ENCODE peak calls at places on chromosomes 7 and 10, in five cellular contexts. One of them, this sample, is unnamed.

GRCh38 chr10:129814681-129815646 is 149.1 kb downstream of the EBF3 start:
- DNase-seq in lower leg skin: no peak
- DNase-seq in AG09309: no peak
- DNase-seq in tibial artery: no peak
- DNase-seq in cardiac fibroblast: no peak
- DNase-seq in this sample: no peak

GRCh38 chr7:39085590-39086049 is 107.9 kb downstream of the POU6F2 start:
- DNase-seq in AG09309: no peak
- DNase-seq in lower leg skin: no peak
- DNase-seq in cardiac fibroblast: peak
- DNase-seq in tibial artery: no peak
- DNase-seq in this sample: no peak

GRCh38 chr7:54426406-54426805 is 115.8 kb upstream of the VSTM2A start:
- DNase-seq in tibial artery: no peak
- DNase-seq in lower leg skin: no peak
- DNase-seq in AG09309: no peak
- DNase-seq in cardiac fibroblast: no peak
- DNase-seq in this sample: no peak

GRCh38 chr7:20064974-20065862 is 152.0 kb downstream of the MACC1 start:
- DNase-seq in lower leg skin: no peak
- DNase-seq in AG09309: peak
- DNase-seq in cardiac fibroblast: peak
- DNase-seq in tibial artery: no peak
- DNase-seq in this sample: peak

GRCh38 chr10:82737556-82737955 is 862.6 kb downstream of the NRG3 start:
- DNase-seq in cardiac fibroblast: no peak
- DNase-seq in tibial artery: no peak
- DNase-seq in AG09309: no peak
- DNase-seq in lower leg skin: no peak
- DNase-seq in this sample: no peak

GRCh38 chr10:102904337-102904736 is 13.8 kb upstream of the CNNM2 start:
- DNase-seq in AG09309: no peak
- DNase-seq in cardiac fibroblast: no peak
- DNase-seq in tibial artery: no peak
- DNase-seq in lower leg skin: no peak
- DNase-seq in this sample: no peak

GRCh38 chr10:67306588-67307205 is 380.9 kb downstream of the LRRTM3 start:
- DNase-seq in cardiac fibroblast: peak
- DNase-seq in AG09309: no peak
- DNase-seq in tibial artery: no peak
- DNase-seq in lower leg skin: no peak
- DNase-seq in this sample: peak

GRCh38 chr7:16732828-16733227 is 20.7 kb upstream of the TSPAN13 start:
- DNase-seq in lower leg skin: no peak
- DNase-seq in AG09309: no peak
- DNase-seq in cardiac fibroblast: no peak
- DNase-seq in tibial artery: no peak
- DNase-seq in this sample: no peak

GRCh38 chr7:101632641-101633040 is 3.5 kb upstream of the MYL10 start:
- DNase-seq in tibial artery: no peak
- DNase-seq in cardiac fibroblast: no peak
- DNase-seq in AG09309: no peak
- DNase-seq in lower leg skin: no peak
- DNase-seq in this sample: no peak

GRCh38 chr10:16116404-16117304 is 256.3 kb upstream of the MINDY3 start:
- DNase-seq in cardiac fibroblast: peak
- DNase-seq in tibial artery: no peak
- DNase-seq in lower leg skin: peak
- DNase-seq in AG09309: no peak
- DNase-seq in this sample: no peak

GRCh38 chr7:84218681-84219080 is 24.1 kb upstream of the SEMA3A start:
- DNase-seq in lower leg skin: no peak
- DNase-seq in AG09309: no peak
- DNase-seq in tibial artery: no peak
- DNase-seq in cardiac fibroblast: peak
- DNase-seq in this sample: no peak

GRCh38 chr7:108603922-108604684 is 34.4 kb downstream of the DNAJB9 start:
- DNase-seq in lower leg skin: no peak
- DNase-seq in tibial artery: no peak
- DNase-seq in cardiac fibroblast: no peak
- DNase-seq in AG09309: no peak
- DNase-seq in this sample: no peak

GRCh38 chr7:151114151-151115090 is 28.1 kb downstream of the AGAP3 start:
- DNase-seq in tibial artery: no peak
- DNase-seq in cardiac fibroblast: no peak
- DNase-seq in lower leg skin: no peak
- DNase-seq in AG09309: peak
- DNase-seq in this sample: no peak

GRCh38 chr10:86971146-86971991 is 3.1 kb downstream of the ADIRF start:
- DNase-seq in tibial artery: peak
- DNase-seq in AG09309: peak
- DNase-seq in cardiac fibroblast: peak
- DNase-seq in lower leg skin: peak
- DNase-seq in this sample: peak

GRCh38 chr7:5657901-5658300 is 123.6 kb downstream of the RNF216 start:
- DNase-seq in cardiac fibroblast: no peak
- DNase-seq in tibial artery: no peak
- DNase-seq in AG09309: peak
- DNase-seq in lower leg skin: no peak
- DNase-seq in this sample: no peak

GRCh38 chr7:47873767-47874166 is 74.5 kb downstream of the PKD1L1 start:
- DNase-seq in AG09309: no peak
- DNase-seq in tibial artery: no peak
- DNase-seq in lower leg skin: no peak
- DNase-seq in cardiac fibroblast: no peak
- DNase-seq in this sample: no peak

GRCh38 chr10:6269953-6270867 is 67.5 kb downstream of the PFKFB3 start:
- DNase-seq in lower leg skin: no peak
- DNase-seq in AG09309: no peak
- DNase-seq in cardiac fibroblast: no peak
- DNase-seq in tibial artery: no peak
- DNase-seq in this sample: no peak

GRCh38 chr7:44072364-44073231 is 7.2 kb upstream of the PGAM2 start:
- DNase-seq in AG09309: peak
- DNase-seq in cardiac fibroblast: peak
- DNase-seq in tibial artery: peak
- DNase-seq in lower leg skin: no peak
- DNase-seq in this sample: peak

GRCh38 chr10:91681361-91682276 is 48.7 kb upstream of the PPP1R3C start:
- DNase-seq in AG09309: no peak
- DNase-seq in lower leg skin: no peak
- DNase-seq in tibial artery: no peak
- DNase-seq in cardiac fibroblast: peak
- DNase-seq in this sample: no peak

GRCh38 chr7:1611708-1612241 is 41.9 kb upstream of the PSMG3 start:
- DNase-seq in tibial artery: no peak
- DNase-seq in cardiac fibroblast: peak
- DNase-seq in lower leg skin: no peak
- DNase-seq in AG09309: peak
- DNase-seq in this sample: peak

GRCh38 chr7:41930538-41931262 is 227.8 kb upstream of the INHBA start:
- DNase-seq in AG09309: no peak
- DNase-seq in cardiac fibroblast: peak
- DNase-seq in lower leg skin: no peak
- DNase-seq in tibial artery: no peak
- DNase-seq in this sample: no peak

GRCh38 chr7:66443946-66444345 is 184.7 kb upstream of the KCTD7 start:
- DNase-seq in lower leg skin: no peak
- DNase-seq in tibial artery: no peak
- DNase-seq in cardiac fibroblast: peak
- DNase-seq in AG09309: no peak
- DNase-seq in this sample: no peak

GRCh38 chr10:99531026-99531695 is 1.6 kb upstream of the NKX2-3 start:
- DNase-seq in lower leg skin: no peak
- DNase-seq in cardiac fibroblast: no peak
- DNase-seq in tibial artery: no peak
- DNase-seq in AG09309: no peak
- DNase-seq in this sample: no peak

GRCh38 chr10:72328045-72328828 is 26.5 kb downstream of the DNAJB12 start:
- DNase-seq in AG09309: no peak
- DNase-seq in cardiac fibroblast: peak
- DNase-seq in tibial artery: peak
- DNase-seq in lower leg skin: no peak
- DNase-seq in this sample: no peak

GRCh38 chr10:4533626-4534025 is 292.4 kb upstream of the AKR1E2 start:
- DNase-seq in lower leg skin: no peak
- DNase-seq in tibial artery: no peak
- DNase-seq in AG09309: no peak
- DNase-seq in cardiac fibroblast: peak
- DNase-seq in this sample: no peak

GRCh38 chr10:35336084-35336831 is at the start of gene CCNY:
- DNase-seq in tibial artery: peak
- DNase-seq in AG09309: no peak
- DNase-seq in lower leg skin: peak
- DNase-seq in cardiac fibroblast: peak
- DNase-seq in this sample: no peak

GRCh38 chr10:95499482-95499989 is 61.6 kb downstream of the SORBS1 start:
- DNase-seq in tibial artery: no peak
- DNase-seq in cardiac fibroblast: no peak
- DNase-seq in AG09309: no peak
- DNase-seq in lower leg skin: no peak
- DNase-seq in this sample: peak

GRCh38 chr10:23981520-23982309 is 227.2 kb upstream of the KIAA1217 start:
- DNase-seq in lower leg skin: no peak
- DNase-seq in tibial artery: no peak
- DNase-seq in cardiac fibroblast: no peak
- DNase-seq in AG09309: no peak
- DNase-seq in this sample: no peak

DNA sequence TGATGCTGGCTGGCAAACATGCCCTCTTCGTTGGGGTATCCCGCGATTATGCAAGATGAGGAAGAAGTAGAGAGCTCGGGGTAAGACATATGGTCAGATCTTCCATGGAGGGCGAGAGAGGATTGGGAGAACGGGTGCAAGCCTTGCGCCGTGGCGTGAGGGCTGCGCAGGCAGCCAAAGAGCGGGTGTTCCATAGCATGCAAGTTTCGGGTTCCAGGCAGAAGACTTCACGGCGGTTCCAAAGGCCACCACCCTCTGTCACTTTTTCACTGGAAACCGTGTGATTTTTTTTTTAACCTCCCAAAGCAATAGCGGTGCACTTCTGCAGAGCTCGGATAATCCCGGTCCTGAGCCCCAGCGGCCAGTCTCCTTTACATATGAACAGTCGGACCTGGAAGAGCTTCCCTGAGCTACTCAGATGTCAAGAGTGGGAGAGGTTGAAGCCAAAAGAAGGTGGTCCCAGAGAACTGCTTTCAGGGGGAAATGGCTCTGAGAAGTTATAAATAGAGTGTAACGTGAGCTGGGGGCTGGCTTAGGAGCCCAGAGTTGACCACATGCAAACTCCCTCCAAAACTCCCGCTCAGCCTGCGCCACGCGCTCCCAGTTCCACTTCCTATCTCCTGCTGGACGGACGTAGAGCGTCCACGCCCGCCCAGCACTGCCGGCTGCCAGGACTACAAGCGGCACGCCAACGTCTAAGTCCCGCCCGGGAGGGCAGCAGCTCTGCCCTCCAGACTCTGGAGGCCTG is at the start of gene MEOX2:
- DNase-seq in cardiac fibroblast: peak
- DNase-seq in lower leg skin: peak
- DNase-seq in AG09309: no peak
- DNase-seq in tibial artery: peak
- DNase-seq in this sample: peak
- H3K4me3 ChIP-seq in cardiac fibroblast: peak
- H3K4me3 ChIP-seq in lower leg skin: peak
- H3K4me3 ChIP-seq in AG09309: peak
- H3K4me3 ChIP-seq in tibial artery: peak
- H3K4me3 ChIP-seq in this sample: peak

GRCh38 chr7:34756691-34757090 is 98.7 kb downstream of the NPSR1 start:
- DNase-seq in lower leg skin: no peak
- DNase-seq in cardiac fibroblast: no peak
- DNase-seq in tibial artery: no peak
- DNase-seq in AG09309: no peak
- DNase-seq in this sample: no peak
- TF ChIP-seq CTCF in lower leg skin: no peak
- TF ChIP-seq CTCF in cardiac fibroblast: no peak
- TF ChIP-seq CTCF in tibial artery: no peak
- TF ChIP-seq CTCF in AG09309: no peak
- TF ChIP-seq CTCF in this sample: no peak

GRCh38 chr7:13467111-13467547 is 522.3 kb downstream of the ETV1 start:
- DNase-seq in AG09309: no peak
- DNase-seq in lower leg skin: no peak
- DNase-seq in cardiac fibroblast: no peak
- DNase-seq in tibial artery: no peak
- DNase-seq in this sample: no peak
- H3K4me3 ChIP-seq in AG09309: no peak
- H3K4me3 ChIP-seq in lower leg skin: no peak
- H3K4me3 ChIP-seq in cardiac fibroblast: no peak
- H3K4me3 ChIP-seq in tibial artery: no peak
- H3K4me3 ChIP-seq in this sample: no peak

DNA sequence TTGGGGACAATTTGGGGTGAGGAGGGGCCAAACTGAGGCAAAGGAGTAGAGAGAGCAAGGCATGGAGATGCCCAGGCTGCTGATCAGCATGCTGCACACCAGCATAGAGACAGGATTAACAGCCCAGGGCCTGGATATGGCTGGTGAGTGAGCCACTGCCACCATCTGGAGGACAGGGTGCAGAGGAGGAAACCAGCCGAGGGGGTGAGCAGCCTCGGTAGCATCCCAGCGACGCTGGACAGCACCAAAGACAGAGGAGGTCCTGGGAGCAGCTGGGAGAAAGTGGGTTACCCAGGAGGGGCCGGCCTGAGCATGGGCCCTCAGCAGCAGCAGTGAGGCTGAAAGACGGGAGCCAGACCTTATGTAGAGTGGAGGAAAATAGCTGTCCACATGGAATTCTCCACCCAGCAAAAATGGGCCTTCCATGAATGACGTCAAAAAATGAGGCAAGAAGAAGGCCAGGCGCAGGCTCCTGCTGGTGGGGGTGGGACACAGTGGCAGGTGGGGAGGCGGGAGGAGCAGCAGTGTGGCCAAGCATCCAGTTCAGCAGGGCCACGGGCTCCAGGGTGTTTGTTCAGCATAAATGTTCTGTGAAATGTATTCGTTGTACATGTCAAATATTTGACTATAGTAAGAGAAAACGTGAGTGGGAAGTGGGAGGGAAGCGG is 16.7 kb downstream of the RET start:
- DNase-seq in AG09309: no peak
- DNase-seq in cardiac fibroblast: no peak
- DNase-seq in lower leg skin: no peak
- DNase-seq in tibial artery: no peak
- DNase-seq in this sample: no peak
- TF ChIP-seq CTCF in AG09309: no peak
- TF ChIP-seq CTCF in cardiac fibroblast: no peak
- TF ChIP-seq CTCF in lower leg skin: no peak
- TF ChIP-seq CTCF in tibial artery: no peak
- TF ChIP-seq CTCF in this sample: no peak

GRCh38 chr7:36154255-36155212 is 1.5 kb downstream of the EEPD1 start:
- DNase-seq in AG09309: no peak
- DNase-seq in tibial artery: no peak
- DNase-seq in cardiac fibroblast: no peak
- DNase-seq in lower leg skin: no peak
- DNase-seq in this sample: no peak
- H3K4me3 ChIP-seq in AG09309: no peak
- H3K4me3 ChIP-seq in tibial artery: peak
- H3K4me3 ChIP-seq in cardiac fibroblast: no peak
- H3K4me3 ChIP-seq in lower leg skin: no peak
- H3K4me3 ChIP-seq in this sample: no peak